ENCODE peak calls at places on chromosomes 5 and 9, in seven cellular contexts. B, Y, X, U, L, Z and I are unnamed samples.
A peak's percentile ranks its signal among the peaks of the same experiment; 100 is the strongest.

GRCh38 chr9:134932656-134933055 is 14.9 kb upstream of the FCN1 start:
- DNase-seq in B (no peak), Y (no peak), X (peak; percentile 1), U (no peak), L (no peak), Z (no peak), I (no peak)

GRCh38 chr5:80516826-80517225 is 28.9 kb downstream of the FAM151B start:
- DNase-seq in B (no peak), Y (no peak), X (no peak), U (peak; percentile 91), L (peak; percentile 94), Z (no peak), I (no peak)

GRCh38 chr9:122350577-122351355 is 20.1 kb upstream of the PTGS1 start:
- DNase-seq in B (peak; percentile 89), Y (peak; percentile 54), X (peak; percentile 82), U (no peak), L (peak; percentile 65), Z (peak; percentile 66), I (peak; percentile 79)

GRCh38 chr5:41869150-41869738 is 981 bp downstream of the OXCT1 start:
- DNase-seq in B (no peak), Y (no peak), X (peak; percentile 46), U (peak; percentile 35), L (peak; percentile 7), Z (peak; percentile 38), I (no peak)

GRCh38 chr9:26043431-26043830 is 365.2 kb upstream of the TUSC1 start:
- DNase-seq in B (no peak), Y (no peak), X (no peak), U (no peak), L (no peak), Z (no peak), I (no peak)

GRCh38 chr9:23638837-23639426 is 187.1 kb downstream of the ELAVL2 start:
- DNase-seq in B (no peak), Y (no peak), X (no peak), U (peak; percentile 73), L (no peak), Z (no peak), I (no peak)

GRCh38 chr5:174431504-174431903 is 292.9 kb upstream of the MSX2 start:
- DNase-seq in B (no peak), Y (no peak), X (no peak), U (peak; percentile 16), L (no peak), Z (no peak), I (no peak)

GRCh38 chr9:16794871-16795639 is 75.4 kb downstream of the BNC2 start:
- DNase-seq in B (no peak), Y (no peak), X (no peak), U (peak; percentile 66), L (peak; percentile 83), Z (no peak), I (no peak)

GRCh38 chr5:82784521-82784920 is 292.7 kb downstream of the TMEM167A start:
- DNase-seq in B (no peak), Y (no peak), X (no peak), U (peak; percentile 10), L (no peak), Z (no peak), I (no peak)

GRCh38 chr9:114300846-114301797 is 21.8 kb upstream of the ORM1 start:
- DNase-seq in B (peak; percentile 48), Y (no peak), X (peak; percentile 23), U (no peak), L (no peak), Z (no peak), I (no peak)

GRCh38 chr5:75412111-75412990 is 75.3 kb downstream of the HMGCR start:
- DNase-seq in B (no peak), Y (no peak), X (no peak), U (no peak), L (peak; percentile 91), Z (no peak), I (no peak)

DNA sequence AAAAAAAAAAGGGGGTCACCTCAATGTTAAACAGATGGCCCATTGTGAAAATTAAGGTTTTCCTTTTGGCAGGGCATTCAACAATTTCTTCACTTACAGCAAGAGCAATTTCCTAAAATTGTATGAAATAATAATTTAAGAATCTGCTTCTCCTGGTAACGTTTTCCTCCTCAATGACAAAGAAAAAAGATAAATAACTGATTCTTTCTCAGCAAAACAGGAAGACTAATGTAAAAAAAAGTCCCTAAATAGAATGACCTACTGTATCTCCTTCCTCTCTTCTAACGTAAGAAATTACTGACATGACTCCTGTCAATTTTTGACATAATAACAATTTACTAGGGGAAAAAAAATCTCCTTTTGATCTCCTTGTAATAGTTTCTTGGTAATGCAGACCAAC is 25.5 kb downstream of the ABHD17B start:
- DNase-seq in B (no peak), Y (no peak), X (no peak), U (no peak), L (no peak), Z (no peak), I (no peak)
- H3K27ac ChIP-seq in B (no peak overlapping the region), Y (no peak overlapping the region), X (no peak overlapping the region), U (no peak overlapping the region), L (no peak overlapping the region), Z (no peak overlapping the region), I (no peak overlapping the region)

DNA sequence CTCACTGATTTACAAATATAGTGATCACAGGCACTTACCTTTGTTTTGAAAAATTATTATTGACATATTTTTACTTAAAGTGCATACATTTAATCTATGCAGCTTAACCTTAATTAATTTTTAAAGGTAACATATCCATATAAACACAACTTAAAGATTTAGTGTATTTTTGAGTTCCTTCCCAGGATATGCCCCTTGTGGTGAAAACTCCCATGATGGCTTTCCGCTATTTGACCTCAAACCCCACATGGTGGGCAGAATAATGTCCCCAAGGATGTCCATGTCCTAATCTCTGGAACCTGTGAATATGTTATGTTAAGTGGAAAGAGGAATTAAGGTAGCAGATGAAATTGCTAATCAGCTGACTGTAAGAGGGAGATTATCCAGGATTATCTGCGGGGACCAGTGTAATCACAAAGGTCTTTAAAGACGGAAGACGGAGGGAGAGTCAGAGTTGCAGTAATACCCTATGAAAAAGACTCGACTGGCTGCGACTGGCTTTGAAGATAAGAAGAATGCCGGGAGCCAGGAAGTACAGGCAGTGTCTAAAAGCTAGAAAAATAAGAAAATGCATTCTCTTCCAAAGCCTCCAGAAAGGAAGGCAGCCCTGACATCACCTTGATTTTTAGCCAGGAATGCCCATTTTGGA is 193.9 kb downstream of the ICE1 start:
- DNase-seq in B (no peak), Y (no peak), X (no peak), U (no peak), L (no peak), Z (no peak), I (no peak)
- H3K4me3 ChIP-seq in B (no peak overlapping the region), Y (no peak overlapping the region), X (no peak overlapping the region), U (no peak overlapping the region), L (no peak overlapping the region), Z (no peak overlapping the region), I (no peak overlapping the region)

DNA sequence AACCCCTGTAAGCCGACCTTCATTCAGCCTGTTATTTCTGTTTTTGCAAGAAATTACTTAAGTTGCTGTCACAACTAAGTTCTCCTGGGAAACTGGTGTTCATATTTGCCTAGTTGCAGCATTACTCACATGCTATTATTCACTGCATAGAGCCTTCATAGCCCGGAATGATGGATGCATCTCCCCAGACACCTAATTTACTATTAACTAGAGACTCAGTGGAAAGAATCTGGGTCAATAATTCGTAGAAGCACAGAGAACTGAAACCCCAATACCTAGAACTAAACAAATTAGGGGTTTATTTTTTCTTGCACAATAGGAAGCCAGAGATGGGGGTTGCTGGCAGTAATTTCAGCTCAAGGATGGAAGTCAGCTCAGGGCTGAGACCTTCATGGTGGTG is 45.7 kb upstream of the FAM170A start:
- DNase-seq in B (no peak), Y (no peak), X (no peak), U (peak; percentile 22), L (no peak), Z (no peak), I (no peak)
- H3K27ac ChIP-seq in B (no peak overlapping the region), Y (no peak overlapping the region), X (no peak overlapping the region), U (no peak overlapping the region), L (no peak overlapping the region), Z (no peak overlapping the region), I (no peak overlapping the region)

GRCh38 chr9:136225748-136226679 is 19.6 kb downstream of the QSOX2 start:
- DNase-seq in B (peak; percentile 76), Y (peak; percentile 24), X (peak; percentile 67), U (peak; percentile 10), L (peak; percentile 31), Z (peak; percentile 52), I (peak; percentile 68)
- H3K4me3 ChIP-seq in B (no peak overlapping the region), Y (no peak overlapping the region), X (no peak overlapping the region), U (no peak overlapping the region), L (no peak overlapping the region), Z (no peak overlapping the region), I (no peak overlapping the region)

DNA sequence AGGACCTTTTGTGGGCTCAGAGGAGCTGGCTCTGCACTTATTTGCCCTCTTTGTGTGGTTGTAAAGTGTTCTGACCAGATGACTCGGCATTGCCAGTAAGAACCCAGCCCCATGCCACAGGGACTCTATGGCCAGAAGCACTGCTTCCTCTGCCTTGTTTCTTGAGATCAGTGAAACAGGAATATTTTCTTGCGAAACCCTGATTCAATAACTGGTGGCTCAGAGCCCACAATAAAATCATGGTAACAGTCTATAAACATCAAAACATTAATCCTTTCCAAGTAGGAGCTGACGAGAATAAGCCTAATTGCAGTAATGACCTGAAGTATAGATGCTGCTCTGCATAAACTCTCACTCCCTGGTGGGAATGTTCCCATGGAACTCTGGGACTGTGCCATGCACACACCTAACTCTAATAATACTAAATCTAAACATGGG is 344.3 kb downstream of the ZNF608 start:
- DNase-seq in B (peak; percentile 68), Y (no peak), X (peak; percentile 59), U (peak; percentile 65), L (peak; percentile 45), Z (no peak), I (no peak)
- H3K27ac ChIP-seq in B (peak overlapping the region; percentile 73), Y (no peak overlapping the region), X (peak overlapping the region; percentile 66), U (no peak overlapping the region), L (no peak overlapping the region), Z (no peak overlapping the region), I (no peak overlapping the region)